ENCODE peak calls at places on chromosomes 11 and 22, in five cellular contexts. O, Y, W, M and U are unnamed samples.

GRCh38 chr11:57644748-57645715 is 4.7 kb downstream of the YPEL4 start:
- DNase-seq in W (peak), Y (peak), O (peak), M (no peak), U (peak)

GRCh38 chr22:23523746-23524145 is 56.3 kb downstream of the IGLL1 start:
- DNase-seq in W (no peak), Y (peak), M (no peak), O (no peak), U (no peak)

GRCh38 chr11:124934862-124935547 is 842 bp downstream of the HEPACAM start:
- DNase-seq in W (no peak), M (no peak), O (no peak), Y (no peak), U (no peak)

GRCh38 chr11:34755671-34756070 is 134.8 kb downstream of the EHF start:
- DNase-seq in O (no peak), W (no peak), Y (no peak), M (no peak), U (no peak)

GRCh38 chr11:116257092-116257491 is 515.7 kb downstream of the BUD13 start:
- DNase-seq in M (no peak), Y (no peak), W (no peak), O (peak), U (no peak)

GRCh38 chr11:126601550-126602215 is 246.2 kb downstream of the ST3GAL4 start:
- DNase-seq in Y (no peak), M (no peak), W (no peak), O (no peak), U (no peak)

GRCh38 chr11:119702261-119702591 is 26.8 kb downstream of the NECTIN1 start:
- DNase-seq in M (no peak), Y (no peak), O (no peak), W (no peak), U (no peak)

GRCh38 chr22:18994780-18995711 is 59.0 kb upstream of the PRODH start:
- DNase-seq in W (no peak), O (no peak), M (no peak), Y (no peak), U (no peak)

GRCh38 chr11:65445604-65446445 is 23.2 kb downstream of the NEAT1 start:
- DNase-seq in Y (no peak), W (no peak), M (no peak), O (peak), U (no peak)

GRCh38 chr11:4826425-4826824 is 5.3 kb downstream of the OR51F2 start:
- DNase-seq in W (no peak), O (no peak), Y (no peak), M (no peak), U (no peak)

GRCh38 chr22:37121887-37122591 is 12.5 kb upstream of the TMPRSS6 start:
- DNase-seq in W (no peak), O (peak), Y (peak), M (no peak), U (peak)

GRCh38 chr11:111939836-111940604 is 2.9 kb downstream of the DIXDC1 start:
- DNase-seq in Y (no peak), O (no peak), M (peak), W (no peak), U (no peak)

GRCh38 chr11:57459112-57460016 is 964 bp upstream of the RTN4RL2 start:
- DNase-seq in W (no peak), O (peak), M (no peak), Y (no peak), U (no peak)

GRCh38 chr11:83044958-83045712 is 26.6 kb downstream of the RAB30 start:
- DNase-seq in W (no peak), M (no peak), Y (no peak), O (peak), U (no peak)

GRCh38 chr11:74278721-74279148 is 32.7 kb downstream of the P4HA3 start:
- DNase-seq in O (no peak), Y (no peak), M (no peak), W (no peak), U (no peak)

GRCh38 chr11:62747475-62748160 is 6.3 kb downstream of the ZBTB3 start:
- DNase-seq in O (no peak), W (no peak), Y (peak), M (no peak), U (no peak)

GRCh38 chr22:37019309-37020191 is at the start of the genes MPST and TST:
- DNase-seq in W (no peak), Y (peak), M (no peak), O (peak), U (no peak)

GRCh38 chr22:49967333-49968241 is 7.0 kb downstream of the PIM3 start:
- DNase-seq in M (no peak), Y (peak), O (peak), W (no peak), U (no peak)

GRCh38 chr11:7643323-7643722 is 30.0 kb downstream of the CYB5R2 start:
- DNase-seq in M (no peak), O (no peak), W (no peak), Y (no peak), U (no peak)

GRCh38 chr11:78354741-78355705 is 62.6 kb downstream of the GAB2 start:
- DNase-seq in O (no peak), M (peak), W (peak), Y (no peak), U (no peak)

GRCh38 chr22:31734512-31734911 is 15.4 kb downstream of the PRR14L start:
- DNase-seq in O (no peak), Y (no peak), M (no peak), W (no peak), U (no peak)

GRCh38 chr11:120248551-120249278 is 8.8 kb downstream of the POU2F3 start:
- DNase-seq in Y (no peak), M (no peak), W (no peak), O (no peak), U (peak)

GRCh38 chr22:48699531-48699930 is 1128.1 kb downstream of the BRD1 start:
- DNase-seq in O (no peak), Y (no peak), M (no peak), W (no peak), U (no peak)

GRCh38 chr11:131592152-131592551 is 221.7 kb downstream of the NTM start:
- DNase-seq in O (no peak), Y (no peak), W (no peak), M (no peak), U (no peak)

GRCh38 chr22:29065468-29066190 is 4.0 kb upstream of the C22orf31 start:
- DNase-seq in M (no peak), W (no peak), O (no peak), Y (no peak), U (no peak)

GRCh38 chr11:12377106-12377823 is at the start of gene PARVA:
- DNase-seq in Y (peak), M (no peak), O (no peak), W (no peak), U (no peak)

GRCh38 chr11:66004186-66004585 is 1.9 kb downstream of the BANF1 start:
- DNase-seq in Y (peak), O (peak), W (no peak), M (no peak), U (no peak)

GRCh38 chr22:26779108-26779507 is 121.7 kb downstream of the MIAT start:
- DNase-seq in W (no peak), Y (no peak), O (no peak), M (no peak), U (no peak)

GRCh38 chr11:69574383-69575255 is 66.3 kb upstream of the CCND1 start:
- DNase-seq in M (no peak), Y (peak), W (no peak), O (no peak), U (no peak)

GRCh38 chr11:111975076-111975806 is 38.1 kb downstream of the DIXDC1 start:
- DNase-seq in M (no peak), Y (no peak), W (no peak), O (no peak), U (no peak)

GRCh38 chr22:46843691-46844297 is 81.3 kb downstream of the TBC1D22A start:
- DNase-seq in O (no peak), W (no peak), M (no peak), Y (peak), U (no peak)

GRCh38 chr11:74319139-74319538 is 7.7 kb upstream of the P4HA3 start:
- DNase-seq in W (no peak), O (no peak), Y (no peak), M (no peak), U (no peak)

GRCh38 chr22:39872548-39872947 is 21.0 kb downstream of the ENTHD1 start:
- DNase-seq in O (no peak), Y (no peak), M (no peak), W (no peak), U (no peak)